ENCODE peak calls at places on chromosomes 4 and X, in five cellular contexts. X, L, M, Z and G are unnamed samples.
A peak's percentile ranks its signal among the peaks of the same experiment; 100 is the strongest.

GRCh38 chr4:89898304-89898716 is 3.7 kb downstream of the MMRN1 start:
- DNase-seq in X (no peak), Z (no peak), M (no peak), L (no peak), G (no peak)

GRCh38 chrX:40773809-40774208 is 38.5 kb upstream of the MED14 start:
- DNase-seq in X (no peak), L (no peak), Z (no peak), M (no peak), G (no peak)

GRCh38 chr4:7206385-7206784 is 14.0 kb downstream of the SORCS2 start:
- DNase-seq in X (no peak), Z (no peak), M (no peak), L (no peak), G (no peak)

GRCh38 chrX:154534526-154535322 is 11.9 kb downstream of the G6PD start:
- DNase-seq in X (peak; percentile 57), Z (no peak), L (peak; percentile 30), M (peak; percentile 6), G (peak; percentile 54)

GRCh38 chrX:70255452-70255851 is 4.6 kb downstream of the P2RY4 start:
- DNase-seq in Z (no peak), L (no peak), M (no peak), X (no peak), G (no peak)

GRCh38 chrX:13201605-13202219 is 118.1 kb downstream of the ATXN3L start:
- DNase-seq in X (no peak), M (no peak), Z (no peak), L (no peak), G (no peak)

GRCh38 chrX:19810809-19811208 is 76.6 kb downstream of the SH3KBP1 start:
- DNase-seq in X (no peak), L (no peak), M (no peak), Z (no peak), G (no peak)

GRCh38 chrX:3425031-3425430 is 78.6 kb upstream of the MXRA5 start:
- DNase-seq in Z (no peak), L (no peak), M (no peak), X (no peak), G (no peak)

GRCh38 chrX:71634366-71634765 is 16.1 kb upstream of the CXCR3 start:
- DNase-seq in L (no peak), Z (no peak), X (no peak), M (no peak), G (no peak)

GRCh38 chrX:109997786-109998452 is 5.0 kb upstream of the TMEM164 start:
- DNase-seq in Z (no peak), X (no peak), M (no peak), L (no peak), G (peak; percentile 79)

GRCh38 chr4:137510866-137511265 is 21.4 kb downstream of the PCDH18 start:
- DNase-seq in L (peak; percentile 6), Z (no peak), M (no peak), X (no peak), G (no peak)

GRCh38 chrX:109632906-109633504 is 8.0 kb upstream of the KCNE5 start:
- DNase-seq in M (no peak), Z (no peak), X (no peak), L (no peak), G (no peak)

GRCh38 chrX:92260102-92260501 is 480.9 kb downstream of the PCDH11X start:
- DNase-seq in X (no peak), Z (no peak), M (no peak), L (no peak), G (no peak)

GRCh38 chrX:19904778-19905367 is 17.5 kb upstream of the SH3KBP1 start:
- DNase-seq in M (peak; percentile 31), X (peak; percentile 67), Z (no peak), L (peak; percentile 49), G (peak; percentile 74)

GRCh38 chr4:40347472-40347871 is 12.3 kb downstream of the CHRNA9 start:
- DNase-seq in L (no peak), X (no peak), Z (no peak), M (no peak), G (no peak)

GRCh38 chrX:74383611-74384010 is 37.7 kb upstream of the SLC16A2 start:
- DNase-seq in X (peak; percentile 0), L (peak; percentile 1), M (no peak), Z (no peak), G (peak; percentile 7)

GRCh38 chr4:159547645-159548308 is 444.9 kb downstream of the RAPGEF2 start:
- DNase-seq in X (no peak), L (no peak), M (no peak), Z (no peak), G (no peak)

GRCh38 chr4:73309211-73309610 is 50.6 kb upstream of the ANKRD17 start:
- DNase-seq in X (no peak), M (no peak), L (no peak), Z (no peak), G (no peak)

GRCh38 chr4:1207603-1208265 is 35.4 kb upstream of the SPON2 start:
- DNase-seq in L (no peak), X (no peak), M (no peak), Z (no peak), G (no peak)

GRCh38 chr4:27678027-27678426 is 817.4 kb downstream of the STIM2 start:
- DNase-seq in Z (no peak), M (no peak), L (no peak), X (no peak), G (no peak)

GRCh38 chr4:3031357-3032064 is 42.8 kb downstream of the HTT-AS start:
- DNase-seq in X (no peak), Z (no peak), M (no peak), L (no peak), G (no peak)

GRCh38 chr4:110959041-110959643 is 336.3 kb upstream of the PITX2 start:
- DNase-seq in M (no peak), L (no peak), Z (no peak), X (peak; percentile 2), G (no peak)

GRCh38 chrX:39063037-39063436 is 261.8 kb downstream of the MID1IP1 start:
- DNase-seq in L (peak; percentile 16), Z (no peak), X (peak; percentile 35), M (no peak), G (no peak)

GRCh38 chr4:88109123-88109864 is 49.1 kb downstream of the ABCG2 start:
- DNase-seq in L (no peak), X (no peak), M (no peak), Z (no peak), G (no peak)

GRCh38 chr4:6724461-6725111 is 8.6 kb downstream of the BLOC1S4 start:
- DNase-seq in X (no peak), Z (no peak), M (no peak), L (no peak), G (no peak)

GRCh38 chrX:119942831-119943184 is 743 bp downstream of the NKAP start:
- DNase-seq in M (no peak), X (no peak), Z (no peak), L (no peak), G (no peak)

GRCh38 chr4:174835536-174835935 is 6.5 kb upstream of the GLRA3 start:
- DNase-seq in L (no peak), M (no peak), X (no peak), Z (no peak), G (no peak)

GRCh38 chr4:38734886-38735285 is 47.9 kb downstream of the TLR10 start:
- DNase-seq in X (no peak), L (no peak), M (no peak), Z (no peak), G (no peak)

GRCh38 chr4:110769578-110769977 is 146.7 kb upstream of the PITX2 start:
- DNase-seq in M (no peak), X (no peak), Z (no peak), L (no peak), G (no peak)

GRCh38 chr4:5956285-5957021 is 61.8 kb downstream of the C4orf50 start:
- DNase-seq in Z (no peak), L (peak; percentile 90), X (peak; percentile 83), M (peak; percentile 38), G (peak; percentile 95)

GRCh38 chrX:39816871-39817731 is 280.7 kb downstream of the BCOR start:
- DNase-seq in X (peak; percentile 40), M (no peak), Z (no peak), L (no peak), G (peak; percentile 67)

GRCh38 chr4:109574931-109575804 is 15.1 kb downstream of the MCUB start:
- DNase-seq in Z (no peak), M (no peak), L (peak; percentile 45), X (no peak), G (no peak)

GRCh38 chr4:176547005-176547404 is 227.2 kb downstream of the SPCS3 start:
- DNase-seq in X (no peak), L (no peak), M (no peak), Z (no peak), G (no peak)

GRCh38 chr4:34720563-34720962 is 1523.8 kb downstream of the ARAP2 start:
- DNase-seq in L (peak; percentile 52), X (peak; percentile 65), Z (no peak), M (no peak), G (peak; percentile 46)

GRCh38 chr4:4559596-4559995 is 17.7 kb upstream of the STX18 start:
- DNase-seq in X (no peak), L (no peak), Z (no peak), M (no peak), G (no peak)

GRCh38 chrX:77922768-77923167 is 12.3 kb downstream of the ATP7A start:
- DNase-seq in X (no peak), Z (no peak), M (no peak), L (no peak), G (no peak)

GRCh38 chrX:153600921-153601320 is 2.0 kb upstream of the CCNQ start:
- DNase-seq in M (no peak), Z (no peak), L (no peak), X (no peak), G (no peak)

GRCh38 chr4:16026155-16026761 is 57.6 kb downstream of the PROM1 start:
- DNase-seq in X (peak; percentile 18), L (peak; percentile 10), Z (peak; percentile 35), M (peak; percentile 21), G (no peak)

GRCh38 chrX:39385022-39385421 is 583.8 kb downstream of the MID1IP1 start:
- DNase-seq in L (no peak), X (no peak), M (no peak), Z (no peak), G (no peak)

GRCh38 chrX:39652336-39652735 is 445.4 kb downstream of the BCOR start:
- DNase-seq in L (no peak), X (no peak), M (no peak), Z (peak; percentile 13), G (peak; percentile 6)